ENCODE peak calls at places on chromosomes 1 and 21, in eight cellular contexts. R, M, Z, G, C, Q, L and I are unnamed samples.

GRCh38 chr1:229247871-229248270 is 23.0 kb upstream of the RAB4A start:
- DNase-seq in Q (no peak), Z (no peak), M (no peak), C (no peak), L (no peak), G (no peak), R (no peak), I (no peak)

GRCh38 chr1:66996018-66996682 is 57.8 kb downstream of the SLC35D1 start:
- DNase-seq in M (peak), G (no peak), Z (peak), L (peak), R (peak), C (no peak), Q (peak), I (no peak)

GRCh38 chr1:1123581-1124507 is 8.0 kb upstream of the C1orf159 start:
- DNase-seq in L (peak), C (no peak), Q (no peak), Z (peak), M (no peak), G (no peak), R (no peak), I (peak)

GRCh38 chr1:31239653-31240241 is at the start of gene NKAIN1:
- DNase-seq in M (peak), C (no peak), G (peak), L (peak), R (no peak), Z (peak), Q (no peak), I (peak)

GRCh38 chr1:27045973-27046558 is 33.4 kb upstream of the TENT5B start:
- DNase-seq in M (peak), L (peak), R (peak), C (peak), Z (peak), G (peak), Q (no peak), I (peak)

GRCh38 chr1:119838255-119838654 is 27.0 kb upstream of the REG4 start:
- DNase-seq in G (no peak), Q (no peak), L (no peak), M (no peak), R (no peak), C (no peak), Z (peak), I (no peak)

GRCh38 chr1:33661791-33662190 is 189.3 kb downstream of the ZSCAN20 start:
- DNase-seq in L (no peak), Q (no peak), G (no peak), M (no peak), R (no peak), Z (no peak), C (no peak), I (no peak)

GRCh38 chr1:109298666-109299086 is 8.1 kb downstream of the MYBPHL start:
- DNase-seq in R (no peak), M (no peak), G (no peak), Z (peak), Q (no peak), C (peak), L (no peak), I (peak)

GRCh38 chr1:177983824-177984528 is 14.1 kb upstream of the SEC16B start:
- DNase-seq in R (no peak), C (peak), M (peak), Z (peak), Q (peak), G (peak), L (peak), I (peak)

GRCh38 chr1:216388558-216388957 is 34.7 kb downstream of the USH2A start:
- DNase-seq in C (no peak), G (no peak), L (no peak), Q (no peak), Z (no peak), M (peak), R (no peak), I (no peak)

GRCh38 chr1:228985661-228986060 is 250.4 kb downstream of the RHOU start:
- DNase-seq in M (no peak), R (no peak), Q (no peak), Z (no peak), C (no peak), G (no peak), L (no peak), I (no peak)

GRCh38 chr1:30414851-30415165 is 308.6 kb downstream of the MATN1 start:
- DNase-seq in C (no peak), Z (no peak), R (no peak), L (no peak), M (no peak), G (no peak), Q (no peak), I (no peak)

GRCh38 chr1:86757272-86757984 is 53.1 kb downstream of the SH3GLB1 start:
- DNase-seq in Q (peak), Z (peak), C (no peak), M (no peak), L (peak), R (peak), G (no peak), I (no peak)

GRCh38 chr1:19860418-19860817 is 21.8 kb upstream of the OTUD3 start:
- DNase-seq in Z (no peak), Q (no peak), L (no peak), M (no peak), G (no peak), C (no peak), R (no peak), I (no peak)

GRCh38 chr1:152348447-152348846 is 11.4 kb downstream of the FLG2 start:
- DNase-seq in Z (no peak), C (no peak), M (no peak), R (no peak), Q (no peak), L (no peak), G (no peak), I (no peak)

GRCh38 chr1:194155962-194156361 is 969.5 kb upstream of the B3GALT2 start:
- DNase-seq in Z (no peak), M (no peak), G (no peak), C (no peak), L (no peak), R (no peak), Q (no peak), I (no peak)

GRCh38 chr1:115099693-115100050 is 10.4 kb upstream of the TSPAN2 start:
- DNase-seq in G (no peak), C (no peak), L (no peak), R (no peak), Q (no peak), M (no peak), Z (no peak), I (no peak)

GRCh38 chr1:3038571-3039181 is 17.4 kb downstream of the ACTRT2 start:
- DNase-seq in R (no peak), Q (no peak), M (no peak), Z (no peak), C (no peak), G (peak), L (no peak), I (no peak)

GRCh38 chr1:201528631-201529260 is 10.2 kb upstream of the NAV1 start:
- DNase-seq in Q (no peak), G (no peak), R (no peak), Z (peak), L (peak), C (no peak), M (no peak), I (no peak)

GRCh38 chr1:62271137-62271536 is 48.1 kb downstream of the KANK4 start:
- DNase-seq in L (peak), M (no peak), Q (no peak), C (no peak), Z (no peak), G (no peak), R (no peak), I (no peak)

GRCh38 chr1:235404190-235404589 is 37.0 kb downstream of the TBCE start:
- DNase-seq in Q (no peak), R (no peak), C (no peak), Z (no peak), M (no peak), L (no peak), G (no peak), I (no peak)

GRCh38 chr1:206685749-206686485 is 1.2 kb downstream of the MAPKAPK2 start:
- DNase-seq in M (peak), Q (peak), R (peak), C (no peak), Z (peak), G (peak), L (peak), I (peak)

GRCh38 chr1:190323530-190323929 is 154.1 kb downstream of the BRINP3 start:
- DNase-seq in R (no peak), Z (no peak), Q (no peak), M (no peak), C (no peak), G (no peak), L (no peak), I (no peak)

GRCh38 chr21:31405638-31406037 is 61.6 kb upstream of the TIAM1 start:
- DNase-seq in L (no peak), C (no peak), M (no peak), Z (no peak), R (no peak), G (no peak), Q (no peak), I (no peak)

GRCh38 chr1:149936076-149936991 is at the start of gene MTMR11:
- DNase-seq in R (peak), Q (peak), Z (peak), M (no peak), L (peak), C (no peak), G (no peak), I (no peak)

GRCh38 chr1:100147875-100148274 is 14.9 kb downstream of the TRMT13 start:
- DNase-seq in L (no peak), Z (no peak), M (no peak), G (no peak), C (no peak), Q (no peak), R (no peak), I (no peak)

GRCh38 chr1:192535916-192536662 is 39.5 kb upstream of the RGS1 start:
- DNase-seq in C (no peak), Z (no peak), Q (no peak), R (no peak), M (no peak), G (no peak), L (no peak), I (no peak)

GRCh38 chr1:45266151-45266801 is 59.9 kb upstream of the ZSWIM5 start:
- DNase-seq in M (no peak), Q (peak), Z (peak), L (peak), C (peak), R (peak), G (peak), I (no peak)

GRCh38 chr1:204705888-204706837 is 20.6 kb upstream of the LRRN2 start:
- DNase-seq in C (peak), M (no peak), R (no peak), Z (no peak), Q (no peak), G (peak), L (no peak), I (no peak)

GRCh38 chr1:215081566-215082531 is 688 bp upstream of the KCNK2 start:
- DNase-seq in L (peak), Z (peak), G (no peak), M (no peak), C (no peak), Q (no peak), R (no peak), I (peak)

GRCh38 chr1:25875154-25875855 is at the start of gene PAQR7:
- DNase-seq in Z (peak), L (peak), Q (peak), M (peak), G (peak), R (peak), C (peak), I (peak)

GRCh38 chr1:101027194-101027772 is 1.7 kb upstream of the DPH5 start:
- DNase-seq in R (no peak), C (no peak), L (no peak), Z (no peak), M (no peak), Q (no peak), G (no peak), I (no peak)

GRCh38 chr1:206513312-206514111 is 6.2 kb downstream of the RASSF5 start:
- DNase-seq in G (peak), C (no peak), M (no peak), R (peak), L (peak), Z (peak), Q (peak), I (peak)

GRCh38 chr1:109762821-109763645 is 690 bp downstream of the EPS8L3 start:
- DNase-seq in R (no peak), C (peak), G (peak), L (peak), M (no peak), Q (no peak), Z (peak), I (peak)

GRCh38 chr1:231734417-231734816 is 107.8 kb downstream of the DISC1 start:
- DNase-seq in C (no peak), Z (peak), M (peak), L (no peak), Q (peak), R (no peak), G (no peak), I (no peak)

GRCh38 chr1:6496890-6497214 is 5.4 kb upstream of the PLEKHG5 start:
- DNase-seq in R (no peak), Z (no peak), L (no peak), G (no peak), C (no peak), M (no peak), Q (no peak), I (no peak)
- H3K4me3 ChIP-seq in R (peak), Z (peak), L (peak), G (peak), C (peak), M (peak), Q (peak), I (peak)

GRCh38 chr1:196405839-196406238 is 202.4 kb downstream of the KCNT2 start:
- DNase-seq in C (no peak), G (no peak), M (no peak), L (no peak), Z (no peak), Q (no peak), R (no peak), I (no peak)
- H3K27ac ChIP-seq in C (no peak), G (no peak), M (no peak), L (no peak), Z (no peak), Q (no peak), R (no peak), I (no peak)

GRCh38 chr1:226664413-226665101 is 74.5 kb downstream of the ITPKB start:
- DNase-seq in G (peak), Z (peak), M (no peak), C (peak), L (peak), R (no peak), Q (peak), I (peak)

GRCh38 chr1:226663327-226663704 is 75.8 kb downstream of the ITPKB start:
- DNase-seq in M (no peak), C (no peak), G (no peak), L (no peak), Z (no peak), R (no peak), Q (no peak), I (no peak)

GRCh38 chr1:226661965-226662364 is 77.1 kb downstream of the ITPKB start:
- DNase-seq in Z (peak), R (no peak), M (peak), C (no peak), L (no peak), Q (peak), G (peak), I (peak)

GRCh38 chr1:226661271-226661670 is 77.8 kb downstream of the ITPKB start:
- DNase-seq in R (no peak), Q (no peak), Z (no peak), G (peak), M (no peak), L (no peak), C (no peak), I (peak)

GRCh38 chr1:226662704-226663326 is 76.3 kb downstream of the ITPKB start:
- DNase-seq in R (peak), G (peak), Q (peak), M (no peak), C (peak), L (peak), Z (peak), I (peak)
- H3K4me3 ChIP-seq in R (no peak), G (no peak), Q (peak), M (no peak), C (no peak), L (no peak), Z (no peak), I (peak)

GRCh38 chr1:199009447-199009846 is 370.6 kb downstream of the PTPRC start:
- DNase-seq in Z (no peak), C (no peak), M (peak), G (no peak), Q (no peak), L (no peak), R (no peak), I (no peak)
- H3K27ac ChIP-seq in Z (no peak), C (no peak), M (peak), G (no peak), Q (no peak), L (no peak), R (no peak), I (no peak)

GRCh38 chr1:53588053-53588779 is 129.0 kb downstream of the DMRTB1 start:
- DNase-seq in L (no peak), C (no peak), Z (no peak), M (no peak), R (no peak), Q (no peak), G (peak), I (no peak)
- H3K4me3 ChIP-seq in L (no peak), C (no peak), Z (no peak), M (no peak), R (no peak), Q (no peak), G (no peak), I (no peak)

GRCh38 chr1:21543598-21543997 is 34.4 kb downstream of the ALPL start:
- DNase-seq in R (no peak), G (no peak), L (no peak), M (no peak), Z (no peak), Q (no peak), C (no peak), I (no peak)

GRCh38 chr1:21544095-21544494 is 34.9 kb downstream of the ALPL start:
- DNase-seq in Z (no peak), R (no peak), M (no peak), Q (no peak), G (no peak), C (no peak), L (no peak), I (no peak)

GRCh38 chr1:21541330-21541729 is 32.1 kb downstream of the ALPL start:
- DNase-seq in R (no peak), G (no peak), M (no peak), Q (no peak), C (no peak), Z (no peak), L (no peak), I (no peak)

GRCh38 chr1:21539933-21540332 is 30.7 kb downstream of the ALPL start:
- DNase-seq in C (no peak), R (peak), G (no peak), L (no peak), M (no peak), Z (no peak), Q (no peak), I (no peak)

GRCh38 chr1:21541835-21542234 is 32.6 kb downstream of the ALPL start:
- DNase-seq in G (no peak), M (no peak), L (no peak), R (no peak), Z (peak), Q (peak), C (no peak), I (peak)
- H3K27ac ChIP-seq in G (no peak), M (no peak), L (no peak), R (no peak), Z (no peak), Q (no peak), C (no peak), I (no peak)